ENCODE peak calls at places on chromosomes 4 and X, in seven cellular contexts. One of them, this sample, is unnamed.

GRCh38 chr4:121679267-121679666 is 17.5 kb downstream of the ANXA5 start:
- DNase-seq in epithelial cell of esophagus: no peak
- DNase-seq in IMR-90: no peak
- DNase-seq in HCEC 1CT: no peak
- DNase-seq in neuronal stem cell: no peak
- DNase-seq in cardiac fibroblast: no peak
- DNase-seq in type B pancreatic cell: no peak
- DNase-seq in this sample: no peak

GRCh38 chrX:108298165-108298602 is 140.0 kb downstream of the COL4A6 start:
- DNase-seq in type B pancreatic cell: no peak
- DNase-seq in IMR-90: no peak
- DNase-seq in HCEC 1CT: no peak
- DNase-seq in epithelial cell of esophagus: no peak
- DNase-seq in neuronal stem cell: no peak
- DNase-seq in cardiac fibroblast: no peak
- DNase-seq in this sample: no peak

GRCh38 chr4:186900232-186900900 is 176.7 kb upstream of the FAT1 start:
- DNase-seq in epithelial cell of esophagus: peak
- DNase-seq in HCEC 1CT: peak
- DNase-seq in type B pancreatic cell: no peak
- DNase-seq in IMR-90: peak
- DNase-seq in cardiac fibroblast: peak
- DNase-seq in neuronal stem cell: no peak
- DNase-seq in this sample: peak

GRCh38 chr4:20418865-20419451 is 167.3 kb downstream of the SLIT2 start:
- DNase-seq in type B pancreatic cell: no peak
- DNase-seq in epithelial cell of esophagus: peak
- DNase-seq in IMR-90: peak
- DNase-seq in cardiac fibroblast: peak
- DNase-seq in neuronal stem cell: no peak
- DNase-seq in HCEC 1CT: peak
- DNase-seq in this sample: peak

GRCh38 chr4:95290702-95291101 is 258.1 kb downstream of the UNC5C start:
- DNase-seq in IMR-90: no peak
- DNase-seq in type B pancreatic cell: no peak
- DNase-seq in HCEC 1CT: no peak
- DNase-seq in epithelial cell of esophagus: peak
- DNase-seq in cardiac fibroblast: no peak
- DNase-seq in neuronal stem cell: no peak
- DNase-seq in this sample: no peak

GRCh38 chr4:128635939-128636551 is 173.5 kb upstream of the JADE1 start:
- DNase-seq in cardiac fibroblast: peak
- DNase-seq in type B pancreatic cell: no peak
- DNase-seq in HCEC 1CT: no peak
- DNase-seq in IMR-90: no peak
- DNase-seq in neuronal stem cell: no peak
- DNase-seq in epithelial cell of esophagus: no peak
- DNase-seq in this sample: no peak

GRCh38 chr4:13543648-13544555 is at the start of gene NKX3-2:
- DNase-seq in IMR-90: peak
- DNase-seq in HCEC 1CT: peak
- DNase-seq in cardiac fibroblast: peak
- DNase-seq in type B pancreatic cell: peak
- DNase-seq in neuronal stem cell: no peak
- DNase-seq in epithelial cell of esophagus: peak
- DNase-seq in this sample: no peak

GRCh38 chr4:154344686-154345085 is 146.9 kb downstream of the DCHS2 start:
- DNase-seq in cardiac fibroblast: no peak
- DNase-seq in IMR-90: no peak
- DNase-seq in neuronal stem cell: no peak
- DNase-seq in epithelial cell of esophagus: no peak
- DNase-seq in HCEC 1CT: no peak
- DNase-seq in type B pancreatic cell: no peak
- DNase-seq in this sample: no peak

GRCh38 chr4:113645771-113646455 is 115.6 kb downstream of the CAMK2D start:
- DNase-seq in cardiac fibroblast: peak
- DNase-seq in neuronal stem cell: no peak
- DNase-seq in type B pancreatic cell: no peak
- DNase-seq in HCEC 1CT: peak
- DNase-seq in IMR-90: peak
- DNase-seq in epithelial cell of esophagus: peak
- DNase-seq in this sample: no peak

GRCh38 chr4:4461850-4462249 is 74.9 kb downstream of the NSG1 start:
- DNase-seq in IMR-90: no peak
- DNase-seq in type B pancreatic cell: no peak
- DNase-seq in epithelial cell of esophagus: no peak
- DNase-seq in HCEC 1CT: no peak
- DNase-seq in cardiac fibroblast: no peak
- DNase-seq in neuronal stem cell: no peak
- DNase-seq in this sample: no peak

GRCh38 chrX:48493890-48494364 is 14.9 kb upstream of the PORCN start:
- DNase-seq in epithelial cell of esophagus: peak
- DNase-seq in cardiac fibroblast: peak
- DNase-seq in IMR-90: peak
- DNase-seq in HCEC 1CT: peak
- DNase-seq in type B pancreatic cell: no peak
- DNase-seq in neuronal stem cell: peak
- DNase-seq in this sample: no peak

GRCh38 chrX:66553973-66554372 is 84.9 kb downstream of the EDA2R start:
- DNase-seq in epithelial cell of esophagus: no peak
- DNase-seq in type B pancreatic cell: no peak
- DNase-seq in HCEC 1CT: no peak
- DNase-seq in neuronal stem cell: no peak
- DNase-seq in IMR-90: no peak
- DNase-seq in cardiac fibroblast: no peak
- DNase-seq in this sample: no peak

GRCh38 chrX:11750694-11751093 is 7.3 kb upstream of the MSL3 start:
- DNase-seq in type B pancreatic cell: no peak
- DNase-seq in epithelial cell of esophagus: no peak
- DNase-seq in HCEC 1CT: no peak
- DNase-seq in IMR-90: no peak
- DNase-seq in neuronal stem cell: no peak
- DNase-seq in cardiac fibroblast: no peak
- DNase-seq in this sample: no peak

GRCh38 chr4:152635876-152636275 is 43.9 kb downstream of the TMEM154 start:
- DNase-seq in IMR-90: no peak
- DNase-seq in type B pancreatic cell: no peak
- DNase-seq in cardiac fibroblast: peak
- DNase-seq in epithelial cell of esophagus: no peak
- DNase-seq in neuronal stem cell: no peak
- DNase-seq in HCEC 1CT: no peak
- DNase-seq in this sample: no peak

GRCh38 chrX:3262906-3263305 is 83.5 kb downstream of the MXRA5 start:
- DNase-seq in HCEC 1CT: peak
- DNase-seq in cardiac fibroblast: peak
- DNase-seq in epithelial cell of esophagus: peak
- DNase-seq in neuronal stem cell: no peak
- DNase-seq in type B pancreatic cell: no peak
- DNase-seq in IMR-90: peak
- DNase-seq in this sample: peak

GRCh38 chrX:16711219-16712115 is 1.0 kb downstream of the CTPS2 start:
- DNase-seq in epithelial cell of esophagus: no peak
- DNase-seq in neuronal stem cell: peak
- DNase-seq in HCEC 1CT: no peak
- DNase-seq in IMR-90: no peak
- DNase-seq in type B pancreatic cell: no peak
- DNase-seq in cardiac fibroblast: no peak
- DNase-seq in this sample: no peak

GRCh38 chr4:140427104-140427918 is at the start of gene CLGN:
- DNase-seq in epithelial cell of esophagus: peak
- DNase-seq in IMR-90: peak
- DNase-seq in HCEC 1CT: peak
- DNase-seq in cardiac fibroblast: peak
- DNase-seq in neuronal stem cell: peak
- DNase-seq in type B pancreatic cell: peak
- DNase-seq in this sample: no peak

GRCh38 chr4:105414316-105414715 is 59.5 kb downstream of the PPA2 start:
- DNase-seq in HCEC 1CT: no peak
- DNase-seq in IMR-90: no peak
- DNase-seq in neuronal stem cell: no peak
- DNase-seq in epithelial cell of esophagus: no peak
- DNase-seq in cardiac fibroblast: no peak
- DNase-seq in type B pancreatic cell: no peak
- DNase-seq in this sample: no peak